ENCODE peak calls at places on chromosome 2, in nine cellular contexts. D is heart right ventricle, Y is hepatocyte, A is gastrocnemius medialis, M is dorsolateral prefrontal cortex, X is endothelial cell of umbilical vein, S is fibroblast of lung, R is thoracic aorta, P is PC-3. V is an unnamed sample.

GRCh38 chr2:224971214-224971613 is 71.1 kb downstream of the DOCK10 start:
- DNase-seq in P (peak), X (no peak), A (no peak), Y (peak), R (no peak), S (no peak), D (no peak), M (no peak), V (no peak)

GRCh38 chr2:23160006-23160405 is 225.0 kb upstream of the KLHL29 start:
- DNase-seq in M (no peak), A (no peak), X (no peak), Y (no peak), P (no peak), R (no peak), D (no peak), S (no peak), V (no peak)

GRCh38 chr2:39696072-39696471 is 30.4 kb downstream of the TMEM178A start:
- DNase-seq in R (no peak), S (peak), X (peak), P (no peak), M (no peak), A (peak), D (no peak), Y (peak), V (peak)

GRCh38 chr2:74511104-74511989 is 2.9 kb upstream of the TLX2 start:
- DNase-seq in A (no peak), D (no peak), M (no peak), R (no peak), P (peak), S (peak), X (no peak), Y (no peak), V (no peak)

GRCh38 chr2:69517410-69517809 is 80.2 kb upstream of the NFU1 start:
- DNase-seq in R (no peak), X (no peak), M (no peak), S (no peak), A (no peak), Y (no peak), D (no peak), P (no peak), V (no peak)

GRCh38 chr2:54331095-54331835 is 75.2 kb upstream of the TSPYL6 start:
- DNase-seq in A (no peak), R (no peak), M (no peak), P (no peak), S (no peak), Y (no peak), D (no peak), X (no peak), V (no peak)

GRCh38 chr2:121565389-121566250 is 34.9 kb downstream of the RNU4ATAC start:
- DNase-seq in M (no peak), R (no peak), Y (no peak), P (no peak), A (peak), D (peak), X (no peak), S (no peak), V (no peak)

GRCh38 chr2:238921259-238921658 is 73.4 kb downstream of the TWIST2 start:
- DNase-seq in X (no peak), Y (no peak), P (peak), R (no peak), A (no peak), M (no peak), D (no peak), S (no peak), V (no peak)

GRCh38 chr2:139031722-139032121 is 251.5 kb upstream of the NXPH2 start:
- DNase-seq in R (no peak), D (no peak), A (no peak), M (no peak), X (no peak), Y (peak), P (peak), S (peak), V (peak)

GRCh38 chr2:28082131-28082530 is 191.6 kb downstream of the BABAM2 start:
- DNase-seq in X (no peak), D (no peak), A (no peak), S (peak), R (no peak), P (no peak), M (no peak), Y (no peak), V (peak)

DNA sequence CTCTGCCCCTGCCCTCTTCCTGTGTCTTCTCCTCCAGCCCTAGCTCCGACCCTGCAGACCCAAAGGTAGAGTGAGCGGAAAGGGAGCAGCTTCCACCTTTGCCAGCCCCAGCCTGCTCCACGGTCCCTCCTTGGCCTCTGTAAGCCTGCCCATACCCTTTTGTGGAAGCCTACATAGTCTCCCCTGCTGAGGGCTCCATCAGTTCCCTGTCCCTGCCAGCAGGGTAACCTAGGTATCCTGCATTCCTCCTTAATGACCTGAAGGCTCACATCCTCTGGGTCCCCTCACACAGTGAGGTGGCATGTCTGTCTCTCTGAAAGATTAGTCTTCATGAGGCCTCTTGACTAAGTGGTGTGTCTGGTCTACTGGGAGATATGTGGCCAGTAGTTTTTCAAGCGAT is 20.5 kb upstream of the ACKR3 start:
- DNase-seq in R (no peak), M (no peak), X (no peak), Y (no peak), P (no peak), A (no peak), D (no peak), S (no peak), V (no peak)
- TF ChIP-seq CTCF in R (no peak), M (no peak), X (no peak), Y (no peak), P (no peak), A (no peak), D (no peak), S (no peak), V (no peak)

GRCh38 chr2:11310212-11310611 is 34.2 kb downstream of the ROCK2 start:
- DNase-seq in X (no peak), M (no peak), S (no peak), R (no peak), A (no peak), D (no peak), Y (no peak), P (no peak), V (no peak)

GRCh38 chr2:11314482-11314881 is 30.0 kb downstream of the ROCK2 start:
- DNase-seq in D (no peak), X (no peak), M (no peak), P (no peak), Y (no peak), A (no peak), S (peak), R (no peak), V (no peak)

GRCh38 chr2:11311543-11311942 is 32.9 kb downstream of the ROCK2 start:
- DNase-seq in R (no peak), D (no peak), Y (no peak), A (no peak), M (no peak), S (no peak), P (no peak), X (no peak), V (no peak)

GRCh38 chr2:11315074-11315705 is 29.2 kb downstream of the ROCK2 start:
- DNase-seq in Y (no peak), M (no peak), D (no peak), S (no peak), X (no peak), A (no peak), R (no peak), P (no peak), V (no peak)

GRCh38 chr2:11312770-11313471 is 31.5 kb downstream of the ROCK2 start:
- DNase-seq in D (no peak), S (no peak), Y (no peak), M (no peak), P (no peak), A (no peak), X (no peak), R (no peak), V (no peak)
- H3K4me3 ChIP-seq in D (no peak), S (no peak), Y (no peak), M (no peak), P (no peak), A (no peak), X (no peak), R (no peak), V (no peak)

DNA sequence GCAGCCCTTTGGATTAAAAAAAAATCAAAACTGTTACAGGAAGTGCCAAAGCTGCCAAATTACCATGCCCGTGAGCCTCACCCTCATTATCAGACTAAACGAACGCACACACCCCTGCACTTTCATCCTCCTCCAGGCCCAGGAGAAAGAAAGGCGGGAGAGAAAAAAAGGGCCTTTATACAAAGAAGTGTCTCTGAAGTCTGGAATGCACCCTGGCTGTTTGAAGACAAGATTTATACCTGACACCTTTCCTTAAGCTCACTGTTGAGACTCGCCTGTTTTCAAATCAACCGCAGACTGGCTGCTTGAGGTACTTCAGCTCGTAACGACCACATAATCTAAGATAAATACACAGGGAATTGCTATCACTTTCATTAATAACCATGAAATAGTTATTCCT is 31.0 kb downstream of the EDAR start:
- DNase-seq in M (no peak), S (no peak), Y (no peak), A (no peak), P (no peak), D (no peak), R (no peak), X (no peak), V (no peak)
- H3K27ac ChIP-seq in M (no peak), S (no peak), Y (no peak), A (no peak), P (no peak), D (no peak), R (no peak), X (no peak), V (no peak)

GRCh38 chr2:45607701-45608100 is 3.4 kb downstream of the SRBD1 start:
- DNase-seq in S (peak), Y (peak), M (no peak), D (no peak), A (no peak), P (peak), R (no peak), X (peak), V (no peak)
- TF ChIP-seq CTCF in S (peak), Y (peak), M (peak), D (peak), A (no peak), P (peak), R (peak), X (peak), V (peak)

V was measured in astrocyte.